ENCODE peak calls at places on chromosomes 4 and X, in seven cellular contexts. A, N, Y, V, S, F and W are unnamed samples.

GRCh38 chrX:66677430-66677829 is 38.6 kb upstream of the EDA2R start:
- DNase-seq in A (no peak), N (no peak), Y (no peak), V (no peak), S (peak), F (no peak), W (no peak)

GRCh38 chrX:149222040-149222439 is 283.1 kb downstream of the IDS start:
- DNase-seq in A (no peak), N (no peak), Y (no peak), V (no peak), S (no peak), F (no peak), W (no peak)

GRCh38 chr4:168877779-168878491 is 132.1 kb downstream of the CBR4 start:
- DNase-seq in A (peak), N (peak), Y (no peak), V (peak), S (no peak), F (peak), W (peak)

GRCh38 chr4:40180356-40180755 is 16.5 kb upstream of the RHOH start:
- DNase-seq in A (no peak), N (no peak), Y (no peak), V (no peak), S (peak), F (no peak), W (no peak)

GRCh38 chr4:84917087-84917821 is 49.2 kb downstream of the WDFY3 start:
- DNase-seq in A (no peak), N (no peak), Y (no peak), V (no peak), S (peak), F (no peak), W (no peak)

GRCh38 chr4:98510757-98511517 is 147.5 kb downstream of the TSPAN5 start:
- DNase-seq in A (no peak), N (no peak), Y (no peak), V (no peak), S (peak), F (no peak), W (no peak)

GRCh38 chr4:3045500-3045850 is 28.9 kb downstream of the HTT-AS start:
- DNase-seq in A (no peak), N (peak), Y (no peak), V (no peak), S (peak), F (peak), W (no peak)

GRCh38 chr4:123235431-123235830 is 161.2 kb upstream of the SPRY1 start:
- DNase-seq in A (no peak), N (no peak), Y (no peak), V (no peak), S (peak), F (no peak), W (no peak)

GRCh38 chrX:23952401-23952800 is 44.6 kb downstream of the CXorf58 start:
- DNase-seq in A (no peak), N (no peak), Y (no peak), V (no peak), S (no peak), F (no peak), W (no peak)

GRCh38 chr4:99202094-99202493 is 17.0 kb downstream of the ADH6 start:
- DNase-seq in A (no peak), N (no peak), Y (no peak), V (no peak), S (no peak), F (no peak), W (no peak)

GRCh38 chr4:173424899-173425805 is 26.2 kb upstream of the SCRG1 start:
- DNase-seq in A (no peak), N (no peak), Y (no peak), V (no peak), S (peak), F (no peak), W (no peak)

GRCh38 chrX:40531056-40531826 is 49.5 kb upstream of the ATP6AP2 start:
- DNase-seq in A (no peak), N (no peak), Y (no peak), V (no peak), S (no peak), F (peak), W (no peak)

GRCh38 chr4:73721419-73721818 is 18.9 kb upstream of the CXCL8 start:
- DNase-seq in A (no peak), N (no peak), Y (no peak), V (no peak), S (peak), F (no peak), W (no peak)

GRCh38 chrX:86946569-86946968 is 571.0 kb upstream of the KLHL4 start:
- DNase-seq in A (no peak), N (no peak), Y (no peak), V (no peak), S (peak), F (peak), W (peak)

GRCh38 chr4:23958749-23959148 is 68.9 kb upstream of the PPARGC1A start:
- DNase-seq in A (no peak), N (no peak), Y (no peak), V (no peak), S (no peak), F (no peak), W (no peak)

GRCh38 chr4:110005461-110006056 is 92.9 kb downstream of the EGF start:
- DNase-seq in A (no peak), N (peak), Y (no peak), V (no peak), S (peak), F (peak), W (peak)
- TF ChIP-seq CTCF in A (peak), N (peak), Y (peak), V (peak), S (peak), F (peak), W (peak)

GRCh38 chr4:8588196-8588470 is 4.4 kb upstream of the CPZ start:
- DNase-seq in A (peak), N (no peak), Y (no peak), V (no peak), S (no peak), F (no peak), W (no peak)

GRCh38 chr4:8585721-8586161 is 5.5 kb downstream of the GPR78 start:
- DNase-seq in A (no peak), N (no peak), Y (peak), V (peak), S (no peak), F (no peak), W (no peak)

GRCh38 chr4:8587469-8588195 is 4.9 kb upstream of the CPZ start:
- DNase-seq in A (peak), N (no peak), Y (peak), V (peak), S (no peak), F (no peak), W (no peak)

GRCh38 chr4:8586246-8586645 is 6.1 kb downstream of the GPR78 start:
- DNase-seq in A (no peak), N (no peak), Y (peak), V (no peak), S (no peak), F (no peak), W (no peak)

GRCh38 chr4:8586671-8587468 is 5.7 kb upstream of the CPZ start:
- DNase-seq in A (peak), N (no peak), Y (peak), V (peak), S (no peak), F (no peak), W (no peak)
- TF ChIP-seq CTCF in A (no peak), N (peak), Y (no peak), V (no peak), S (no peak), F (no peak), W (peak)

GRCh38 chr4:105495667-105496066 is 21.8 kb upstream of the PPA2 start:
- DNase-seq in A (no peak), N (no peak), Y (no peak), V (no peak), S (peak), F (no peak), W (no peak)

DNA sequence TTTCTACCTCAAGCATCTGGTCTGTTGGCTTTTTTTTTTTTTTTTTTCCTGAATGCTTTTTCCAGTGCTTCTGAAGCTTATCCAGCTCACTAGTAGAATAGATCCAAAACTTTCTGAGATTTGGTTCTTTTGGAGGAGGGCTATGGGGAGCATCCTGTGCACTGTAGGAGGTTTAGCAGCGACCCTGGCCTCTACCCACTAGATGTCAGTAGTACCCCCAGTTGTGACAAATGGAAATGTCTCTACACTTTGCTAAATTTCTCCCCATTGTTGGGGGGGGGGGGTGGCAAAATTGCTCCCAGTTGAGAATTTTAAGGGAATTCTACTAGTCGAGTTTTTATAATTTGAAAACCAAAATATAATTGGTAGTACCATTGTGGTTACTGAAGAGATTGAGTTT is 23.0 kb upstream of the PPA2 start:
- DNase-seq in A (no peak), N (no peak), Y (no peak), V (no peak), S (no peak), F (peak), W (no peak)
- TF ChIP-seq CTCF in A (no peak), N (peak), Y (no peak), V (no peak), S (no peak), F (no peak), W (peak)

GRCh38 chr4:86221076-86221475 is 138.8 kb downstream of the MAPK10 start:
- DNase-seq in A (no peak), N (no peak), Y (no peak), V (no peak), S (no peak), F (no peak), W (no peak)
- TF ChIP-seq CTCF in A (no peak), N (no peak), Y (no peak), V (no peak), S (no peak), F (no peak), W (no peak)

DNA sequence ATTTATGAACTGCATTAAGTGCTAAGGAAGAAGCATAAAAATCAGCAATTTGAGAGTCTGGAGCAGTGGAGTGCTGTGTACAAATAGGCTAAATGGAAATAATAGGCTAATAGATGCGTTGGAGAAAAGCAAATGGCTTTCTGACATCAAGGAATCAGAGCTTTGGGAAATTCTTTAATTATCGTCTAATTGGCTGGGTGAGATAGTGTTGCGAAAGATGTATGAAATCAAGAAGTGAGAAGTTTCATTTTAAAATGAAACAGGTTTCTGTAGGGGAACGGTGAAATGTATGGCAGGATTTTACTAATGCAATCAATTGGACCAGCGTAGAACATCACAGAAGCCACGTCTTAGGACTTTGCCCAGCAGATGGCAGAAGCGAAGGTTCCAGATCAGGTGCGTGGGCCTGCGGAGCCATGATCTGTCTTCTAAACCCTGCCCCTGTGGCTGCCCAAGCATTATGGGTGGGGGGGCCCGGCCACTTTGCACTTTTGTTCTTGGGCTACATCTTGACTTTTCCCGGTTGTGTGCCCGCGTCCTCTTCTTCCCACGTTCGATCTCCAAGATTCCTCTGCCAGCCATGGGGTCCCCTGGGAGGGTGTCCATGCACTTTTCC is 118.5 kb upstream of the SHISA3 start:
- DNase-seq in A (no peak), N (no peak), Y (no peak), V (no peak), S (no peak), F (no peak), W (no peak)
- TF ChIP-seq CTCF in A (no peak), N (peak), Y (no peak), V (no peak), S (no peak), F (no peak), W (peak)

GRCh38 chrX:29478336-29479069 is 736.9 kb upstream of the MAGEB2 start:
- DNase-seq in A (peak), N (peak), Y (no peak), V (no peak), S (peak), F (peak), W (peak)
- TF ChIP-seq CTCF in A (peak), N (peak), Y (no peak), V (peak), S (peak), F (peak), W (peak)

DNA sequence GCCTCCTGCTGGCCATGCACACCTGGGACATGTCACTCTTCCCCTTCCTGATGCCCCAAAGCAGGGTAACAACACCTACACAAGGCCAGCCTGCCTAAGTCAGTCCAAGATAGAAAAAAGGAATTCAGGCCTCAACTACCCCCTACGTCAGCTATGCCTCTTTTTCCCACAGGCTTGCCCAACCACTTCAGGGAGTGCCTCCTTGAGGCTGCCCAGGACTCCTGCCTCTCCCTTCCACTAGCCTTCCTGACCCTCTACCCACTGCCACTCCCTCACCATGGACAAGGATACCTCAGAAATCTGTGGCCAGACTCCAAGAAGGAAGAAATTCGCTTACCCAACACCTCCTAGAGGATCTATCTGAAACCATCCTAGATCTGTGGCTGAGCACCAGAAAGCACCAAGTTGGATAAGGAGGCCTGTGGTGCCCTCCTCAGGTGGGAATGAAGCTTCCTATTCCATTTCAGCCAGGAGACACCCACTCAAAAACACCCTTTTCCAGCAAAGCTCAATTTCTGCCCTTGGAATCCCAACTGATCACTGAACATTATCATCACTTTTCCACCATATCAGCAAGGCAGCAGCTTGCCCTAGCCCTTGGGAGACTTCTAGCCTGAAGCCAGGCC is 1.8 kb downstream of the KDM5C start:
- DNase-seq in A (no peak), N (no peak), Y (no peak), V (no peak), S (peak), F (peak), W (no peak)
- TF ChIP-seq CTCF in A (no peak), N (no peak), Y (no peak), V (no peak), S (no peak), F (no peak), W (no peak)

GRCh38 chr4:150960079-150960478 is 55.0 kb downstream of the LRBA start:
- DNase-seq in A (no peak), N (no peak), Y (no peak), V (no peak), S (peak), F (no peak), W (no peak)
- TF ChIP-seq CTCF in A (peak), N (peak), Y (no peak), V (peak), S (peak), F (no peak), W (peak)

DNA sequence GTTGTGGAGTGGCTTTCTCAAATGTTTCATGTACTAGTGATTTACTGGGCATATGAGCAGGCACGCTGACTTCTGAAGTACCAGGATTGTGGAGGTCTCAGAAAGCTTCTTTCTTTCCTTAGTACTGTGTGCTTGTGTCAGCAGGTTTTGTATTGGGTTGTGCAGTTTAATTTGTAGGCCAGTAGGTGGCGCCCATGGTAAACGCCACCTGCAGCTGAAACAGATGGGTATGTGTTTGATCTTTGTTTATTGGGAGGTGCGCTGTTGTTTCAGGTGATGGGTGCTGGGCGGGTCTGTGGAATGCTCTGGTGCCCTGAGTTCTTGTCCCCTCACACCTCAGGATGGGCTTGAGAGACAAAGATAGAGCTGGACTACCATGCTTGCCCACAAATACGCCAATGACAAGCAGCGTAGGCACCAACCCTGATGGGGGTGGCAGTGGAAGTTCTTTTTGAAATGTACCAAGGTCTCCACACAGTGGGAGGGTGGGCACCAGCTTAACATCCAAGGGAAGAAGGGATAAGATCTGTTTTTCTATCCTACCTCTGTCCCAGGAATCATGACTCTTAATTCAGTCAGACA is 141.5 kb downstream of the RPS6KA6 start:
- DNase-seq in A (peak), N (peak), Y (peak), V (no peak), S (peak), F (peak), W (peak)
- TF ChIP-seq CTCF in A (peak), N (peak), Y (no peak), V (peak), S (peak), F (peak), W (peak)

DNA sequence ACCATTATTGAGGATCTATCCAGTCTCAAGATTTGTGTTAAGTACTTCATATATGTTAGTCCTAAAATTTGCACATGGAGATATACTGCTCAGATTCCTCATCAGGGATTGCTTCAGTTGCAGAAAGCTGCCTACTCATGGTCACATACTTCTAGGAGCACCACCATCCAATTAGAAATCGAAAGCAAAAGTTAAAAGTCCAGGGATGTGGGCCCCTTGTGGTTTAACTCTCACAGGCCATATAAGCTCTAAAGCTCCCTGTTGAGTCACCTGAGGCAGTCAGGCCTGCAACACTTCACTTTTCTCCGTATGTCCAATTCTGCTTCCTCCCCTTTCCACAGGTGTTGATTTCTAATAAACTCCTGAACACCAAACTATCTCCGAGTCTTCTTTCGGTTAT is 84.2 kb downstream of the CNOT6L start:
- DNase-seq in A (no peak), N (peak), Y (no peak), V (no peak), S (peak), F (peak), W (peak)
- TF ChIP-seq CTCF in A (no peak), N (no peak), Y (no peak), V (no peak), S (no peak), F (no peak), W (no peak)